ENCODE peak calls at places on chromosome 6, in nine cellular contexts. M is brain microvascular endothelial cell; D is H7; E is NCI-H1930; A is stomach; W is activated T-cell treated with anti-CD3 and anti-CD28 coated beads, Interleukin-2, amount 50 U/mL, for 72 hours; U is T-cell; P is NCI-H1105 treated with DMSO at 0.1 percent for 48 hours; L is GM12864. Z is an unnamed sample.

GRCh38 chr6:168636147-168636982 is 195.4 kb downstream of the SMOC2 start:
- DNase-seq in M (no peak), D (peak; percentile 79), E (no peak), A (no peak), W (no peak), U (no peak), P (no peak), L (no peak), Z (no peak)

GRCh38 chr6:87730310-87730709 is 28.3 kb upstream of the AKIRIN2 start:
- DNase-seq in M (no peak), D (no peak), E (no peak), A (no peak), W (no peak), U (no peak), P (peak; percentile 52), L (no peak), Z (no peak)

GRCh38 chr6:170086639-170087420 is 204.0 kb downstream of the DLL1 start:
- DNase-seq in M (no peak), D (peak; percentile 54), E (no peak), A (peak; percentile 23), W (no peak), U (no peak), P (no peak), L (no peak), Z (no peak)

GRCh38 chr6:36545767-36546663 is 1.3 kb downstream of the STK38 start:
- DNase-seq in M (peak; percentile 7), D (peak; percentile 26), E (no peak), A (no peak), W (peak; percentile 34), U (peak; percentile 6), P (no peak), L (no peak), Z (no peak)

GRCh38 chr6:53771780-53772624 is 22.8 kb upstream of the LRRC1 start:
- DNase-seq in M (peak; percentile 75), D (no peak), E (no peak), A (no peak), W (no peak), U (no peak), P (no peak), L (no peak), Z (no peak)

GRCh38 chr6:135282425-135282824 is 101.3 kb downstream of the MYB start:
- DNase-seq in M (no peak), D (no peak), E (no peak), A (no peak), W (no peak), U (no peak), P (no peak), L (no peak), Z (no peak)

GRCh38 chr6:21902766-21903165 is 309.2 kb downstream of the SOX4 start:
- DNase-seq in M (no peak), D (no peak), E (no peak), A (no peak), W (no peak), U (no peak), P (no peak), L (no peak), Z (no peak)

GRCh38 chr6:140082867-140083297 is 708.4 kb upstream of the CITED2 start:
- DNase-seq in M (peak; percentile 46), D (no peak), E (no peak), A (no peak), W (no peak), U (no peak), P (no peak), L (no peak), Z (no peak)

GRCh38 chr6:47536816-47537401 is 59.3 kb downstream of the CD2AP start:
- DNase-seq in M (no peak), D (no peak), E (no peak), A (no peak), W (no peak), U (no peak), P (no peak), L (no peak), Z (no peak)

GRCh38 chr6:52495859-52496396 is 75.8 kb downstream of the EFHC1 start:
- DNase-seq in M (no peak), D (no peak), E (no peak), A (no peak), W (no peak), U (no peak), P (no peak), L (no peak), Z (no peak)